ENCODE peak calls at places on chromosomes 11 and 22, in four cellular contexts. T is psoas muscle, S is sigmoid colon, R is heart right ventricle. I is an unnamed sample.

GRCh38 chr22:47452184-47452583 is 689.7 kb downstream of the TBC1D22A start:
- DNase-seq in T (no peak), S (no peak), R (no peak), I (no peak)

GRCh38 chr11:29326757-29327156 is 690.1 kb downstream of the KCNA4 start:
- DNase-seq in T (no peak), S (no peak), R (no peak), I (no peak)

GRCh38 chr11:8256271-8257002 is 7.2 kb downstream of the LMO1 start:
- DNase-seq in T (no peak), S (peak; percentile 26), R (no peak), I (no peak)

GRCh38 chr11:66725114-66725513 is 3.9 kb downstream of the SPTBN2 start:
- DNase-seq in T (no peak), S (peak; percentile 7), R (no peak), I (no peak)

GRCh38 chr22:28345304-28345703 is 334.3 kb downstream of the TTC28 start:
- DNase-seq in T (no peak), S (no peak), R (peak; percentile 10), I (no peak)

GRCh38 chr11:63212742-63213141 is 30.7 kb downstream of the SLC22A25 start:
- DNase-seq in T (no peak), S (no peak), R (no peak), I (peak; percentile 26)

GRCh38 chr22:21623402-21623970 is 6.3 kb downstream of the YDJC start:
- DNase-seq in T (no peak), S (no peak), R (no peak), I (no peak)

GRCh38 chr22:24433868-24434471 is 6.6 kb downstream of the ADORA2A start:
- DNase-seq in T (no peak), S (peak; percentile 65), R (no peak), I (no peak)

GRCh38 chr22:45120931-45121330 is 42.8 kb upstream of the NUP50 start:
- DNase-seq in T (no peak), S (no peak), R (no peak), I (no peak)

GRCh38 chr11:121572581-121573059 is 119.9 kb upstream of the SORL1-AS1 start:
- DNase-seq in T (no peak), S (no peak), R (no peak), I (no peak)

GRCh38 chr11:61917357-61918109 is at the start of gene RAB3IL1:
- DNase-seq in T (peak; percentile 82), S (peak; percentile 87), R (peak; percentile 71), I (peak; percentile 41)

GRCh38 chr11:13550761-13551160 is 55.0 kb upstream of the PTH start:
- DNase-seq in T (no peak), S (no peak), R (no peak), I (no peak)

GRCh38 chr11:87398913-87399312 is 361.2 kb downstream of the TMEM135 start:
- DNase-seq in T (peak; percentile 41), S (peak; percentile 88), R (peak; percentile 73), I (no peak)

GRCh38 chr22:46201059-46201757 is 48.9 kb downstream of the CDPF1 start:
- DNase-seq in T (no peak), S (no peak), R (no peak), I (no peak)

GRCh38 chr11:126797801-126798200 is 202.8 kb downstream of the KIRREL3 start:
- DNase-seq in T (no peak), S (no peak), R (no peak), I (no peak)

GRCh38 chr11:94821439-94821838 is 53.3 kb downstream of the AMOTL1 start:
- DNase-seq in T (no peak), S (no peak), R (no peak), I (no peak)

GRCh38 chr11:34343153-34343552 is 14.7 kb downstream of the ABTB2 start:
- DNase-seq in T (no peak), S (no peak), R (no peak), I (peak; percentile 63)

GRCh38 chr11:60193687-60194433 is 11.0 kb upstream of the MS4A6A start:
- DNase-seq in T (no peak), S (no peak), R (peak; percentile 76), I (peak; percentile 34)

GRCh38 chr11:69000831-69001245 is 12.2 kb downstream of the MRGPRF start:
- DNase-seq in T (no peak), S (peak; percentile 93), R (no peak), I (peak; percentile 61)

GRCh38 chr11:93481279-93481678 is 61.9 kb downstream of the SMCO4 start:
- DNase-seq in T (no peak), S (no peak), R (no peak), I (peak; percentile 55)

GRCh38 chr22:17780741-17781318 is 6.6 kb upstream of the BID start:
- DNase-seq in T (no peak), S (no peak), R (no peak), I (no peak)
- H3K27ac ChIP-seq in T (no peak overlapping the region), S (peak overlapping the region; percentile 58), R (no peak overlapping the region), I (peak overlapping the region; percentile 62)

GRCh38 chr11:2899080-2899783 is 13.7 kb upstream of the CDKN1C start:
- DNase-seq in T (no peak), S (peak; percentile 79), R (no peak), I (no peak)

GRCh38 chr11:2901854-2902783 is 16.5 kb upstream of the CDKN1C start:
- DNase-seq in T (peak; percentile 96), S (peak; percentile 99), R (peak; percentile 93), I (peak; percentile 92)

GRCh38 chr11:2902784-2903671 is 17.5 kb upstream of the CDKN1C start:
- DNase-seq in T (no peak), S (no peak), R (no peak), I (no peak)

GRCh38 chr11:2903672-2904011 is 18.1 kb upstream of the CDKN1C start:
- DNase-seq in T (no peak), S (no peak), R (no peak), I (no peak)

DNA sequence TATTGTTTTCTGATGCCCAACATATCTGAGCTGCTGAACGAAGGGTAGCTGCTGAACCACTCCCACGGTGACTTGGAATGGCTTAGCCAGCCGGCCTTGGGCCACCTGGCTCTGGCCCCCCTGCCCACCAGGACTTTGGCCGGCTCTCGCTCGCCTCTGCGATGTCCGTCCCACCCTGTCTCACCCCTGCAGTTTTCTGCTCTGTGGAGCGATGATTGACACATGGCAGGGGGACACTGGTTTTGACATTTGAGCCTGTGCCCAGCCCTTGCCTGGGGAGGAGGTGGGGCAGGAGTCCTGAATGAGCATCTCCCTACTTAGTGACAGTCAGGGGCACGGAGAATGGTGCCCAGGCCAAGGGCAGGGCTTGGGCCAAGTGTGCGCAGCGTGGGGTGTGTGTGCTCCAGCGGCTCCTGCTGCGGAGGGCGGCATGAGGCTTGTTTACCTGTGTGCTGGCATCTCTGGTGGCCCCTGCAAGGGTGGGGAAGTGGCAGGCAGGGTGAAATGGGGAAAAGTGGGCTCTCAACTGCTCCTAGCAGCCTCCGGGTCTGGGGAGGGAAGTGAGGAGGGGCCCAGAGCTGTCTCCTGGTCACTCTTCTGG is 15.7 kb upstream of the CDKN1C start:
- DNase-seq in T (no peak), S (no peak), R (no peak), I (no peak)
- H3K27ac ChIP-seq in T (no peak overlapping the region), S (peak overlapping the region; percentile 75), R (peak overlapping the region; percentile 82), I (peak overlapping the region; percentile 94)

DNA sequence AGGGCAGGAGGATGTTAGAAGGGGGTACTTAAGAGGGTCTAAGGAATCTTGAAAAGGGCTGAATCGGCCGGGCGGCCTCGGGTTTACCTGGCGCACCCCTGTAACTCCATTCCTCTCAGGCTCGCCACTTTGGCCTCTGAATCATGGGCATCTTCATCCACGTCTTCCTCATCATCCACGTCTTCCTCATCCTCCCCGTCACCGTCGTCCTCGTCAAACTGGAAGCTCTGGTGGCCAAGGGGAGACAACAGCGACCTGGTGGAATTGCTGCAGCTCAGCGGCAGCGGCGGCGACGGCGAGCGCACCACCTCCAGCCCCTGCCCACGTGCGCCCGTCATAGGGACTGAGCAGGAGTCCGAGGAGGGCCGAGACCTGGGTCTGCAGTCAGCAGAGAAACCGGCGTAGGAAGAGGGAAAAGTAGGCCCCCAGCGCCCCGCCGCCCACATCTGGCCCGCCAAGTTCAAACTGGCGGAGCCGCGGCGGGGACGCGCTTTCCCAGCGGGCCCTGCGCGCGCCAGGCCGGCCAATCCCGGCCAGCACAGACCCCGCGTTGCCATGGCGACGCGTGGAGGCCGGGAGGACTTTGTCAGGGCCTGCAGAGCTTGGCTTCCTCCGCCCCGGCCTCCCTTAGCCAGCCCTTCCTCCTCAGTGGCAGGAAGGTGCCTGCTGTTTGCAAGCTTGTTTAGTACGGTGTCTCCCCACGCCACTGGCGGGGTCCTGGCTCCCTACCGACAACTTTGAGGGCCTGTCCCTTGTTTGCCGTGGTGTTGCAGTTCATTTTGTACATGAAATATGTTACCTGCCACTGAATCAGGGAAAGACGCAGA is at the start of gene CCDC34:
- DNase-seq in T (peak; percentile 91), S (peak; percentile 94), R (peak; percentile 88), I (peak; percentile 92)
- H3K27ac ChIP-seq in T (peak within 1 kb of the TSS; percentile 56), S (peak within 1 kb of the TSS; percentile 58), R (peak within 1 kb of the TSS; percentile 34), I (peak within 1 kb of the TSS; percentile 75)

DNA sequence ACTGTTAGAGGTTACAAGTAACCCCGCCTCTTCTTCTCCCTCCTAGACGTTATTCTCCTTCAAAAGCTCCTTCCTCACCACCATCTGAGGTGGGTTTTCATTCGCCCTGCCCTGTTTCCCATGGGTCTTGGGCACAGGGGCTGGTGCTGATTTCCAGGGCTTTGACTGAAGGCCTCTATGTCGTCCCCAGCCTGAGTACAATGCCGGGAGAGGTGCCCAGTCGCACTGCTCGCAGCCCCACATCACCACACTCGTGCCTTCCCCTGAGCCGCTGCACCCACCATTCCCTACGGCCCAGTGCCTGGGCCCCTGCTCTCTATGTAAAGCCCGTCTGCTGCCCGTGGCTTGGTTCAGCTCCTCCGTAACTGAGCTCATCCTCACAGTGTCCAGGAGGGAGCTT is 169.8 kb downstream of the DSCAML1 start:
- DNase-seq in T (no peak), S (peak; percentile 20), R (no peak), I (no peak)
- H3K27ac ChIP-seq in T (no peak overlapping the region), S (no peak overlapping the region), R (no peak overlapping the region), I (no peak overlapping the region)

GRCh38 chr11:64762277-64762915 is 2.6 kb upstream of the PYGM start:
- DNase-seq in T (peak; percentile 23), S (peak; percentile 65), R (no peak), I (no peak)

GRCh38 chr11:64764753-64765152 is 5.0 kb upstream of the PYGM start:
- DNase-seq in T (no peak), S (no peak), R (no peak), I (no peak)

GRCh38 chr11:64763804-64764611 is 4.2 kb upstream of the PYGM start:
- DNase-seq in T (no peak), S (no peak), R (no peak), I (no peak)

GRCh38 chr11:64765291-64765803 is 5.6 kb upstream of the PYGM start:
- DNase-seq in T (peak; percentile 44), S (no peak), R (no peak), I (no peak)

GRCh38 chr11:64762916-64763803 is 3.4 kb upstream of the PYGM start:
- DNase-seq in T (peak; percentile 47), S (peak; percentile 83), R (no peak), I (no peak)
- H3K27ac ChIP-seq in T (peak overlapping the region; percentile 85), S (peak overlapping the region; percentile 84), R (peak overlapping the region; percentile 80), I (peak overlapping the region; percentile 85)

GRCh38 chr11:46254135-46254491 is 23.3 kb upstream of the CREB3L1 start:
- DNase-seq in T (no peak), S (no peak), R (no peak), I (no peak)
- H3K27ac ChIP-seq in T (no peak overlapping the region), S (no peak overlapping the region), R (no peak overlapping the region), I (no peak overlapping the region)

DNA sequence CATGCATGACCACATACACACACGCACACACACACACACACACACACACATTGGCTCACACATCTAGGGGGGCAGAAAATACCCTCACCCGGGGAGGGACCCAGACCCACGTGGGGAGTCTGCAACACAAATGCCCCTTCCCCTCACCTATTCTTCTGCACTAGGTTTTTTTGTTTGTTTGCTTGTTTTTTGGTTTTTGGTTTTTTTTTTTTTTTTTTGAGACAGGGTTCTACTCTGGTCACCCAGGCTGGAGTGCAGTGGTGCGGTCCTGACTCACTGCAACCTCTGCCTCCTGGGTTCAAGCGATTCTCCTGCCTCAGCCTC is 28.4 kb downstream of the WEE1 start:
- DNase-seq in T (no peak), S (no peak), R (no peak), I (no peak)
- H3K27ac ChIP-seq in T (no peak overlapping the region), S (no peak overlapping the region), R (no peak overlapping the region), I (no peak overlapping the region)

I was measured in RWPE1.